ENCODE peak calls at places on chromosomes 11 and 22, in four cellular contexts. O, A, F and S are unnamed samples.

GRCh38 chr11:115691030-115691429 is 186.8 kb upstream of the CADM1 start:
- DNase-seq in A (no peak), F (no peak), O (no peak), S (no peak)

GRCh38 chr22:27113211-27114030 is 456.0 kb downstream of the MIAT start:
- DNase-seq in F (peak; percentile 50), O (peak; percentile 59), A (peak; percentile 98), S (peak; percentile 59)

GRCh38 chr11:69327741-69328191 is 33.8 kb downstream of the MYEOV start:
- DNase-seq in F (no peak), A (no peak), O (no peak), S (no peak)

GRCh38 chr11:45847908-45848316 is 637 bp downstream of the CRY2 start:
- DNase-seq in O (peak; percentile 63), F (peak; percentile 49), A (peak; percentile 53), S (peak; percentile 57)

GRCh38 chr22:38110863-38111852 is 674 bp upstream of the BAIAP2L2 start:
- DNase-seq in A (no peak), F (no peak), O (peak; percentile 93), S (peak; percentile 81)

GRCh38 chr11:6413791-6414231 is 5.1 kb downstream of the APBB1 start:
- DNase-seq in F (no peak), O (no peak), A (no peak), S (no peak)

GRCh38 chr11:63764201-63764711 is 4.3 kb downstream of the ZFTA start:
- DNase-seq in F (no peak), A (no peak), O (no peak), S (peak; percentile 15)

GRCh38 chr11:35082322-35083180 is 56.4 kb upstream of the CD44 start:
- DNase-seq in F (peak; percentile 53), A (peak; percentile 97), O (peak; percentile 57), S (peak; percentile 72)

GRCh38 chr11:32210601-32211000 is 119.7 kb downstream of the RCN1 start:
- DNase-seq in O (no peak), F (no peak), A (peak; percentile 80), S (no peak)